ENCODE peak calls at places on chromosomes 2 and 18, in five cellular contexts. E, A, C, T and G are unnamed samples.

GRCh38 chr2:61707984-61708852 is 145.6 kb downstream of the FAM161A start:
- DNase-seq in A (no peak), C (peak), E (no peak), T (no peak), G (peak)

GRCh38 chr2:239768907-239769573 is 256.1 kb downstream of the NDUFA10 start:
- DNase-seq in C (no peak), T (no peak), A (no peak), E (no peak), G (no peak)

GRCh38 chr2:160417745-160418397 is 75.7 kb downstream of the RBMS1 start:
- DNase-seq in T (no peak), A (no peak), E (peak), C (peak), G (no peak)

GRCh38 chr2:27494944-27495554 is at the start of gene FNDC4:
- DNase-seq in A (peak), E (no peak), T (no peak), C (no peak), G (no peak)

GRCh38 chr2:156436477-156437085 is 402 bp downstream of the GPD2 start:
- DNase-seq in E (peak), T (peak), C (peak), A (no peak), G (no peak)

GRCh38 chr2:10028988-10029874 is 14.1 kb upstream of the KLF11 start:
- DNase-seq in C (no peak), E (peak), T (peak), A (peak), G (no peak)

GRCh38 chr2:207682557-207682956 is 28.9 kb upstream of the CCNYL1 start:
- DNase-seq in C (no peak), T (no peak), E (no peak), A (no peak), G (no peak)

GRCh38 chr18:40866013-40866644 is 1088.9 kb upstream of the PIK3C3 start:
- DNase-seq in E (no peak), C (peak), T (no peak), A (no peak), G (no peak)

GRCh38 chr2:226793615-226794014 is 6.0 kb downstream of the IRS1 start:
- DNase-seq in E (no peak), T (no peak), C (no peak), A (no peak), G (no peak)

GRCh38 chr2:45289997-45290673 is 280.9 kb upstream of the SIX2 start:
- DNase-seq in E (no peak), T (no peak), A (no peak), C (no peak), G (no peak)

GRCh38 chr2:200931227-200931626 is 32.2 kb downstream of the ORC2 start:
- DNase-seq in T (no peak), C (no peak), A (no peak), E (no peak), G (no peak)

GRCh38 chr2:29528891-29529520 is 392.4 kb downstream of the ALK start:
- DNase-seq in T (no peak), E (no peak), C (peak), A (peak), G (no peak)

GRCh38 chr2:216121255-216121654 is 12.1 kb downstream of the XRCC5 start:
- DNase-seq in T (no peak), A (no peak), E (no peak), C (no peak), G (no peak)